ENCODE peak calls at places on chromosomes 6 and 20, in nine cellular contexts. P is mucosa of descending colon, S is cardiac muscle cell, J is fibroblast of pulmonary artery, Y is H1, A is hepatocyte, F is pancreas, U is cardiac fibroblast, E is osteoblast. N is an unnamed sample.

GRCh38 chr6:17505767-17506280 is 94.3 kb upstream of the FAM8A1 start:
- DNase-seq in U (peak; percentile 30), A (no peak), J (peak; percentile 49), S (no peak), F (no peak), Y (no peak), P (no peak), E (no peak), N (no peak)

GRCh38 chr6:166430269-166430668 is 47.5 kb upstream of the MPC1 start:
- DNase-seq in S (no peak), E (peak; percentile 58), J (no peak), F (no peak), P (no peak), U (no peak), Y (no peak), A (no peak), N (no peak)

GRCh38 chr6:24283043-24283985 is 74.5 kb downstream of the DCDC2 start:
- DNase-seq in A (peak; percentile 87), U (peak; percentile 84), S (peak; percentile 91), F (peak; percentile 67), Y (peak; percentile 34), E (peak; percentile 73), P (peak; percentile 84), J (peak; percentile 92), N (peak; percentile 64)

GRCh38 chr6:130366011-130366963 is at the start of gene TMEM200A:
- DNase-seq in A (peak; percentile 86), S (peak; percentile 54), E (peak; percentile 91), Y (peak; percentile 13), J (peak; percentile 55), P (peak; percentile 30), F (no peak), U (peak; percentile 54), N (peak; percentile 53)

GRCh38 chr20:59988141-59988540 is 29.9 kb downstream of the CDH26 start:
- DNase-seq in S (no peak), Y (no peak), P (no peak), J (no peak), A (peak; percentile 62), F (peak; percentile 6), E (no peak), U (peak; percentile 41), N (no peak)

GRCh38 chr6:29737707-29738630 is 14.7 kb downstream of the HLA-F start:
- DNase-seq in S (peak; percentile 75), Y (no peak), A (peak; percentile 83), E (no peak), F (peak; percentile 54), U (peak; percentile 89), J (peak; percentile 82), P (peak; percentile 93), N (peak; percentile 58)

GRCh38 chr6:113971786-113972185 is 838 bp upstream of the HDAC2 start:
- DNase-seq in U (peak; percentile 29), S (peak; percentile 4), E (no peak), A (peak; percentile 23), Y (no peak), P (no peak), F (no peak), J (peak; percentile 28), N (no peak)

GRCh38 chr20:53975761-53976160 is 94.6 kb downstream of the BCAS1 start:
- DNase-seq in P (no peak), F (no peak), S (no peak), E (no peak), U (no peak), Y (no peak), J (no peak), A (no peak), N (no peak)

GRCh38 chr6:16477367-16478149 is 239.2 kb downstream of the GMPR start:
- DNase-seq in F (peak; percentile 5), E (no peak), U (no peak), S (no peak), J (peak; percentile 14), P (no peak), A (no peak), Y (no peak), N (no peak)

GRCh38 chr20:60262967-60263603 is 304.9 kb downstream of the CDH26 start:
- DNase-seq in S (peak; percentile 25), E (no peak), Y (peak; percentile 34), P (peak; percentile 24), A (no peak), U (peak; percentile 19), J (no peak), F (no peak), N (peak; percentile 20)

GRCh38 chr6:34146801-34147592 is 1.1 kb upstream of the GRM4 start:
- DNase-seq in U (peak; percentile 67), S (no peak), J (peak; percentile 32), P (no peak), Y (no peak), E (peak; percentile 94), F (no peak), A (no peak), N (no peak)

GRCh38 chr20:63518351-63518861 is 2.2 kb upstream of the PPDPF start:
- DNase-seq in Y (no peak), E (no peak), F (no peak), J (no peak), S (no peak), U (no peak), P (no peak), A (no peak), N (no peak)
- TF ChIP-seq CTCF in Y (no peak), E (no peak), F (no peak), J (no peak), S (no peak), U (no peak), P (no peak), A (no peak), N (peak; percentile 38)

DNA sequence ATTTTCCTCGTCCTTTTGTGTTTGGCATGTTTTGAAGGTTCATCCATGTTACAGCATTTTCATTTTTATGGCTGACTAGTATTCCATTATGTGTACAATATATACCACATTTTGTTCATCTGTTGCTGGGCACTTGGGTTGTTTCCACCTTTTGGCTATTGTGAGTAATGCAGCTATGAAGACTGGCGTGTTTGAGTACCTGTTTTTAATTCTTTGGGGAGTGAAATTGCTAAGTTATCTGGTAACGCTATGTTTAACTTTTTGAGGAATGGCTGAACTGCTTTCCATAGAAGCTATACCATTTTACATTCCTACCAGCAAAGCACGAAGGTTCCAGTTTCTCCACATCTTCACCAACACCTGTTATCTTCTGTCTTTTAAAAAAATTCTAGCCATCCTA is 37.0 kb upstream of the MYL9 start:
- DNase-seq in P (no peak), U (no peak), J (no peak), Y (no peak), A (no peak), E (no peak), S (no peak), F (no peak), N (no peak)
- TF ChIP-seq CTCF in P (no peak), U (no peak), J (no peak), Y (no peak), A (no peak), E (peak; percentile 20), S (no peak), F (no peak), N (peak; percentile 30)

DNA sequence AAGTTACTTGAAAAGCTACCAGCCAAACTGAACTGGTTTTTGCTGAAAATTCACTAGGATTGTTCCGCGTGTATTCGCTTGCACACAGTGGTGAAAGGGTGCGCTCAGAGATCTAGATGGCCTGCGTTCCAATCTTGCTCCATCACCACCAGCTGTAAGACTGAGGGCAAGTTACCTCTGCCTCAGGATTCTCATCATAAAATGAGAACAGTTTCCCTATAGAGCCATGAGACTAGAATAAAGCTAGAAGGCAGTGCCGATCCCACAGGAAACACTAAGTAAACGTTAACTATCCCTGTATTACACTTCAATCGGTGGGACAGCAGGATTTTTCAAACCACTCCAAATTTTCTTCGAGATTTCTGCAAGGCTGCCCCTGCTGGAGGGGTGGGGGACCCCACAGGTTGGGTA is 838 bp downstream of the AHCY start:
- DNase-seq in P (no peak), S (no peak), U (peak; percentile 58), E (no peak), F (no peak), J (peak; percentile 31), A (peak; percentile 16), Y (no peak), N (no peak)
- TF ChIP-seq CTCF in P (no peak), S (peak; percentile 9), U (peak; percentile 13), E (peak; percentile 16), F (no peak), J (no peak), A (no peak), Y (peak; percentile 37), N (peak; percentile 48)

DNA sequence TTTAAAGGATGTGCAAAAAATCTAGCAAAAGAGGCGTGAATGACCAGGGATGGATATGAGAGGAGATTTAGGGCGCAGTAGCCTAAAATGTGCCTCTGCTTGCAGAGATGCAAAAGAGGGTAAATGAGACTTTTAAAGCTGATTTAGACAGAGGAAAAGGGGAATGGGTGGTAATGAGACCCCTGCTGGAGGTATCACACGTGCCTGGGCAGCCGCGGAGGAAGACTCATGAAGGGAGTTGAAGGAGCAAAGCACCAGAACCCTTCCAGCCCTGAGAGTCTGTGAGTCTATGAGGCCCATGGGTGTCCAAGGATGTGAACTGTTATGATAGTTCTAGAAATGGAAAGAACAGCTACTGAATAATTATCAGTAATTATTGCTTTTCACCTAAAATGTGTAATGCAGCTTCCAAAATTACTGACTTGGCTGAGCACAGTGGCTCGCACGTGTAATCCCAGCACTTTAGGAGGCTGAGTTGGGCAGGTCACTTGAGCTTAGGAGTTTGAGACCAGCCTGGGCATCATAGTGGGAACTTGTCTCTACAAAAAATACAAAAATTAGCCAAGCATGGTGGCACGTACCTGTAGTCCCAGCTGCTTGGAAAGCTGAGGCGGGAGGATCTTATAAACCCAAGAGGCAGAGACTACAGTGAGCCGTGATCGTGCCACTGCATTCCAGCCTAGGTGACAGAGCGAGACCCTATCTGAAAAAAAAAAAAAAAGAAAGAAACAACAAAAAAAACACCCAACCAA is 38.2 kb upstream of the TIAM2 start:
- DNase-seq in P (no peak), E (no peak), S (no peak), A (no peak), F (no peak), U (no peak), J (no peak), Y (no peak), N (no peak)
- TF ChIP-seq CTCF in P (no peak), E (no peak), S (no peak), A (no peak), F (no peak), U (no peak), J (no peak), Y (peak; percentile 31), N (no peak)

N was measured in neural crest cell.